ENCODE peak calls at places on chromosome 16, in five cellular contexts. F, K, D, O and Y are unnamed samples.

GRCh38 chr16:2095315-2095853 is 40.3 kb downstream of the PKD1 start:
- DNase-seq in F (no peak), K (no peak), D (no peak), O (no peak), Y (no peak)

GRCh38 chr16:8689686-8690085 is 15.3 kb downstream of the ABAT start:
- DNase-seq in F (no peak), K (no peak), D (no peak), O (no peak), Y (no peak)

GRCh38 chr16:47946077-47946476 is 209.7 kb downstream of the ABCC12 start:
- DNase-seq in F (no peak), K (no peak), D (no peak), O (no peak), Y (no peak)

GRCh38 chr16:78543066-78543465 is 443.6 kb downstream of the WWOX start:
- DNase-seq in F (no peak), K (no peak), D (no peak), O (no peak), Y (no peak)

GRCh38 chr16:9330036-9330545 is 238.6 kb downstream of the HAPSTR1 start:
- DNase-seq in F (no peak), K (no peak), D (no peak), O (no peak), Y (no peak)

GRCh38 chr16:87226926-87227650 is 90.1 kb downstream of the C16orf95 start:
- DNase-seq in F (no peak), K (no peak), D (no peak), O (no peak), Y (no peak)

GRCh38 chr16:12119562-12119961 is 143.0 kb downstream of the SNX29 start:
- DNase-seq in F (no peak), K (no peak), D (no peak), O (no peak), Y (no peak)

GRCh38 chr16:67641779-67642708 is 2.9 kb upstream of the CARMIL2 start:
- DNase-seq in F (no peak), K (no peak), D (no peak), O (no peak), Y (no peak)

GRCh38 chr16:56911771-56912541 is 20.0 kb upstream of the HERPUD1 start:
- DNase-seq in F (no peak), K (no peak), D (no peak), O (peak), Y (no peak)

GRCh38 chr16:23148513-23149266 is 562 bp downstream of the USP31 start:
- DNase-seq in F (peak), K (peak), D (peak), O (no peak), Y (peak)

GRCh38 chr16:86044881-86045600 is 146.1 kb downstream of the IRF8 start:
- DNase-seq in F (no peak), K (no peak), D (no peak), O (no peak), Y (no peak)

GRCh38 chr16:69564845-69565610 is 738 bp upstream of the NFAT5 start:
- DNase-seq in F (no peak), K (no peak), D (no peak), O (no peak), Y (no peak)

GRCh38 chr16:80208015-80208414 is 332.8 kb upstream of the DYNLRB2 start:
- DNase-seq in F (no peak), K (no peak), D (no peak), O (no peak), Y (no peak)

GRCh38 chr16:56102159-56102798 is 89.0 kb upstream of the GNAO1 start:
- DNase-seq in F (no peak), K (peak), D (no peak), O (no peak), Y (no peak)

GRCh38 chr16:47134550-47134949 is 9.2 kb downstream of the NETO2 start:
- DNase-seq in F (no peak), K (no peak), D (no peak), O (no peak), Y (no peak)

GRCh38 chr16:10878644-10879498 is 1.9 kb downstream of the CIITA start:
- DNase-seq in F (no peak), K (peak), D (no peak), O (no peak), Y (no peak)

GRCh38 chr16:58022601-58023371 is 2.8 kb upstream of the MMP15 start:
- DNase-seq in F (no peak), K (peak), D (no peak), O (no peak), Y (no peak)

GRCh38 chr16:8962393-8963009 is 1.2 kb downstream of the USP7 start:
- DNase-seq in F (peak), K (peak), D (no peak), O (no peak), Y (no peak)

GRCh38 chr16:83835972-83836566 is 28.3 kb downstream of the HSBP1 start:
- DNase-seq in F (peak), K (no peak), D (no peak), O (no peak), Y (no peak)

GRCh38 chr16:71568541-71568940 is 8.4 kb downstream of the TAT start:
- DNase-seq in F (no peak), K (no peak), D (no peak), O (no peak), Y (no peak)

GRCh38 chr16:15782573-15783365 is 74.1 kb downstream of the MYH11 start:
- DNase-seq in F (peak), K (peak), D (peak), O (no peak), Y (no peak)

GRCh38 chr16:53952215-53953208 is 248.6 kb downstream of the FTO start:
- DNase-seq in F (no peak), K (no peak), D (no peak), O (no peak), Y (no peak)

GRCh38 chr16:84618428-84619102 is 687 bp upstream of the COTL1 start:
- DNase-seq in F (peak), K (peak), D (peak), O (no peak), Y (peak)

GRCh38 chr16:12486386-12486785 is 317.3 kb downstream of the CPPED1 start:
- DNase-seq in F (no peak), K (no peak), D (no peak), O (no peak), Y (no peak)

GRCh38 chr16:4748682-4749411 is 14.5 kb downstream of the DNAAF8 start:
- DNase-seq in F (no peak), K (no peak), D (no peak), O (no peak), Y (no peak)

GRCh38 chr16:4746215-4746614 is 11.9 kb downstream of the DNAAF8 start:
- DNase-seq in F (no peak), K (no peak), D (no peak), O (no peak), Y (no peak)

GRCh38 chr16:4744758-4745569 is 10.6 kb downstream of the DNAAF8 start:
- DNase-seq in F (peak), K (peak), D (no peak), O (no peak), Y (no peak)

GRCh38 chr16:4747906-4748681 is 13.8 kb downstream of the DNAAF8 start:
- DNase-seq in F (no peak), K (no peak), D (no peak), O (no peak), Y (no peak)

DNA sequence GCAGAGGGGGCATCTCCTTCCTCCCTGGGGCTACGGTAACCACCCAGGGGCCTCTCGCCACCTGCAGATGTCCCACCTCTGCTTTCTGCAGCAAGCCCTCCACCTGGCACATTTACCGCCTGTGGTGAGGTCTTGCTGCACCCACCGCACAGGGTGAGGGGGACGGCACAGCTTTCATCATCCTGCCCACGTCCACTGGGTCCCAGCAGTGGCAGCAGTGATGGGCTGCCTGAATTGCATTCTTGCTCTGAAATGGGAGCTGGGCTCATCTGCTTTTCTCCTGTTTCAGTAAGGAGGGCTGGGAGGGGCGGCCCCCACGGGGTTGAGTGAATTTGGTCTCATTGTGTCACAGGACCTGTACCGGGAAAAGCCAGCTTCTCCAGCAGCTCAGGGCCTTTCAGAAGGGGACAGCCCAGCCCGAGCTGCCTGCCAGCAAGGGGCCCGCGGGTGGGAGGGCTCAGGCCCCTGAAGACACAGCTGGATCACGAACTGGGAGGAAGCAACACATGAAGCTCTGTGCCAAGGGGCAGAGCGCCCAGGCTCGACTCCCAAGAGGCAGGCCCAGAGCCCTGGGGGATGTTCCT is 12.7 kb downstream of the DNAAF8 start:
- DNase-seq in F (no peak), K (no peak), D (no peak), O (no peak), Y (no peak)
- TF ChIP-seq FOXM1 in F (no peak), K (no peak), D (no peak), O (no peak), Y (no peak)

DNA sequence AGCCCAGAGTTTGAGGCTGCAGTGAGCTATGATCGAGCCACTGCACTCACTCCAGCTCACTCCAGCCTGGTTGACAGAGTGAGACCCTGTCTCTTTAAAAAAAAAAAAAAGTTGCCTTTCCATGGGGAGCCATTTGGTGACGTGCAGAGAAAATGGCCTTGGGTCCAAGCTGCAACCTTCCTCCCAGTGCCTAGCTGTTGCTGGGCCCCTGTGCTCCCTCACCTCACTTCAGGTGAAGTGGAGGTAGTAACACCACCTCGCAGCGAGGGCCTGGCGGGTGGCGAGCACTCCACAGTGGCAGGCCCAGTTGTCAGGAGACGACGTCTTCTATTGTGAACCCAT is 17.4 kb downstream of the SYT17 start:
- DNase-seq in F (no peak), K (no peak), D (no peak), O (no peak), Y (no peak)
- TF ChIP-seq FOXM1 in F (no peak), K (no peak), D (no peak), O (no peak), Y (no peak)

GRCh38 chr16:24499193-24499814 is 40.1 kb upstream of the RBBP6 start:
- DNase-seq in F (peak), K (peak), D (peak), O (no peak), Y (peak)
- TF ChIP-seq FOXM1 in F (no peak), K (no peak), D (no peak), O (no peak), Y (no peak)

GRCh38 chr16:4309102-4309832 is 6.6 kb upstream of the GLIS2 start:
- DNase-seq in F (no peak), K (no peak), D (no peak), O (no peak), Y (no peak)

GRCh38 chr16:4303973-4304372 is 11.9 kb upstream of the GLIS2 start:
- DNase-seq in F (no peak), K (peak), D (no peak), O (no peak), Y (no peak)

GRCh38 chr16:4309833-4310266 is 6.0 kb upstream of the GLIS2 start:
- DNase-seq in F (no peak), K (no peak), D (peak), O (no peak), Y (peak)

GRCh38 chr16:4307215-4308037 is 8.4 kb upstream of the GLIS2 start:
- DNase-seq in F (peak), K (peak), D (peak), O (peak), Y (peak)

GRCh38 chr16:4306439-4307214 is 9.2 kb upstream of the GLIS2 start:
- DNase-seq in F (no peak), K (peak), D (no peak), O (no peak), Y (no peak)
- TF ChIP-seq FOXM1 in F (no peak), K (no peak), D (no peak), O (no peak), Y (no peak)

DNA sequence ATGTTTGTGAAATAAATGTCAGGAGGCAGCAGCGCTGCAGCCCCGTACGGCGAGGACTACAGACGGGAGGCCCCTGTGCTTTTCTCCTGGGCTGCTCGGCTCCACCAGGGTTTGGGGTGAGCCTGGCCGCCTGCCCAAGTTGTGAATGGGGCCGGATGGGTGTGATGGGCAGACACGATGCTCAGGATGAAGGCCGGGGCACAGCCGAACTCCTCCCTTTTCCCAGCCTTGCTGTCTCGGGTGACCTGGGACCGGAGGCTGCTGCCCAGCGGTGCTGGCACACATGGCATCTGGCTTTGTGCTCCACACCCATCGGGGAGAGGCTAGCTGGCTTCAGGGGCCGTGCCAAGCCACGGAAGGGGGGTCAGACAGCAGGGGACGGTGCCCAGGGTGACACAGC is 34.2 kb upstream of the ZFPM1 start:
- DNase-seq in F (no peak), K (peak), D (no peak), O (no peak), Y (no peak)
- TF ChIP-seq FOXM1 in F (no peak), K (no peak), D (no peak), O (no peak), Y (no peak)

GRCh38 chr16:30660424-30661251 is 2.4 kb downstream of the FBRS start:
- DNase-seq in F (no peak), K (no peak), D (no peak), O (no peak), Y (no peak)
- TF ChIP-seq FOXM1 in F (no peak), K (no peak), D (no peak), O (no peak), Y (no peak)

GRCh38 chr16:50316102-50316847 is 49.9 kb downstream of the ADCY7 start:
- DNase-seq in F (no peak), K (no peak), D (no peak), O (no peak), Y (no peak)

GRCh38 chr16:50314665-50315064 is 48.3 kb downstream of the ADCY7 start:
- DNase-seq in F (no peak), K (peak), D (no peak), O (no peak), Y (no peak)

GRCh38 chr16:50318796-50319578 is 49.8 kb downstream of the BRD7 start:
- DNase-seq in F (no peak), K (no peak), D (no peak), O (no peak), Y (no peak)

GRCh38 chr16:50315346-50315997 is 49.1 kb downstream of the ADCY7 start:
- DNase-seq in F (no peak), K (peak), D (no peak), O (no peak), Y (no peak)

DNA sequence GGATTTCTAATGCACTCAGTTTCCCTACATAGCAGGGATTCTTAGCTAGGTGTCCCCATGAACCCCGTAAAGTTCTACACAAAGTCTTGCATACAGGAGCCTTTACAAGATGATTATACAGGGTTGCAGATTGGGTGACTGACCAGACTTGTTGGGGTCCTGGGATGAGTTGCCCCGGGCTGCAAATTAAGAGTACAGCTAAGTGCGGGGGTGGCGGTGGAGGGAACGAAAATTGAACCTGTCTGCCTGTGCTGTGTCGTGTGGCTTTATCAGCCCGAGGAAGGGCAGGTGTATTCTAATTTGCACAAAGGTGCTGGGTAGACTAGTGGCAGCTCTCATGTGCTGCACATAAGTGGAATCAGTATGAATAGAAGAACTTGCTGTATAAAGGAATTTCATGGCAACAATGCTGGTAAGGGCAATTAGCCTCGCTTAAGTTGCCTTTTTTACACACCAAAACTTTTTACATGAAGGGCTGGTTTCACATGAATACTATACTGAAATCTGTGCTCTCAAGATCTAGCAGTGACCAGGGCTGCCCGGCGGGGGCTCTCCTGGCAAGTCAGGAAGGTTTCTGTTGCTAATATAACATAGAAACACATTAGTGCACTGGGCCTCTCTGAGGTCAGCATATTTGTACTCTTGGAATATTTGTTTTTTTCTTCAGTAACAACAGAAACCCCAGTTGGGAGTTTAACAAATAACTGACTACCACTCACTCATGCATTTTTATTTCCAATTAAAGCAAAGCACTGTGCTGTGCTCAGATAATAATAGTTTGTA is 50.7 kb downstream of the ADCY7 start:
- DNase-seq in F (no peak), K (no peak), D (no peak), O (no peak), Y (no peak)
- TF ChIP-seq FOXM1 in F (no peak), K (no peak), D (no peak), O (no peak), Y (no peak)

GRCh38 chr16:89318871-89319627 is 101.5 kb downstream of the ZNF778 start:
- DNase-seq in F (no peak), K (no peak), D (no peak), O (no peak), Y (no peak)

GRCh38 chr16:89318430-89318758 is 100.9 kb downstream of the ZNF778 start:
- DNase-seq in F (no peak), K (no peak), D (no peak), O (no peak), Y (no peak)

GRCh38 chr16:89319628-89319882 is 102.1 kb downstream of the ZNF778 start:
- DNase-seq in F (no peak), K (no peak), D (no peak), O (no peak), Y (no peak)

GRCh38 chr16:89320717-89321501 is 103.4 kb downstream of the ZNF778 start:
- DNase-seq in F (peak), K (no peak), D (no peak), O (no peak), Y (no peak)

GRCh38 chr16:89319883-89320716 is 102.6 kb downstream of the ZNF778 start:
- DNase-seq in F (peak), K (no peak), D (peak), O (peak), Y (no peak)
- TF ChIP-seq FOXM1 in F (no peak), K (no peak), D (no peak), O (no peak), Y (no peak)